ENCODE peak calls at places on chromosomes 11 and 22, in four cellular contexts. Q is K562, Y is HL-60, C is GM12878. R is an unnamed sample.

GRCh38 chr11:134610116-134610910 is 198.3 kb upstream of the B3GAT1 start:
- DNase-seq in Q (no peak), Y (no peak), C (no peak), R (no peak)

GRCh38 chr22:37241351-37242142 is 2.5 kb downstream of the RAC2 start:
- DNase-seq in Q (no peak), Y (no peak), C (no peak), R (no peak)

GRCh38 chr11:112728716-112729115 is 232.5 kb upstream of the NCAM1 start:
- DNase-seq in Q (no peak), Y (no peak), C (no peak), R (no peak)

GRCh38 chr22:35620624-35621245 is 3.6 kb upstream of the MB start:
- DNase-seq in Q (no peak), Y (no peak), C (no peak), R (no peak)

GRCh38 chr22:29048822-29049654 is 12.6 kb downstream of the C22orf31 start:
- DNase-seq in Q (no peak), Y (no peak), C (no peak), R (no peak)

GRCh38 chr11:65124480-65125196 is 2.5 kb downstream of the MRPL49 start:
- DNase-seq in Q (no peak), Y (no peak), C (no peak), R (no peak)

GRCh38 chr11:84398017-84398626 is 1112.0 kb upstream of the CCDC90B start:
- DNase-seq in Q (no peak), Y (no peak), C (no peak), R (no peak)

GRCh38 chr11:6825333-6825744 is 20.1 kb upstream of the OR10A5 start:
- DNase-seq in Q (peak; percentile 13), Y (no peak), C (no peak), R (no peak)

GRCh38 chr22:36369922-36370781 is 17.6 kb downstream of the MYH9 start:
- DNase-seq in Q (peak; percentile 80), Y (peak; percentile 69), C (no peak), R (no peak)

GRCh38 chr11:108973402-108974119 is 308.7 kb downstream of the DDX10 start:
- DNase-seq in Q (no peak), Y (no peak), C (no peak), R (no peak)

GRCh38 chr22:48920776-48921241 is 906.9 kb downstream of the BRD1 start:
- DNase-seq in Q (no peak), Y (no peak), C (no peak), R (no peak)

GRCh38 chr11:90204832-90205646 is 17.8 kb downstream of the CHORDC1 start:
- DNase-seq in Q (peak; percentile 56), Y (no peak), C (no peak), R (no peak)

GRCh38 chr11:119773016-119773415 is 44.0 kb upstream of the NECTIN1 start:
- DNase-seq in Q (no peak), Y (no peak), C (no peak), R (no peak)

GRCh38 chr11:70782401-70782913 is 384.1 kb downstream of the CTTN start:
- DNase-seq in Q (no peak), Y (no peak), C (no peak), R (no peak)

GRCh38 chr11:82494988-82495432 is 238.7 kb downstream of the FAM181B start:
- DNase-seq in Q (no peak), Y (no peak), C (no peak), R (no peak)

GRCh38 chr11:62996271-62996670 is 11.5 kb upstream of the SLC22A6 start:
- DNase-seq in Q (no peak), Y (no peak), C (no peak), R (no peak)

GRCh38 chr11:18768472-18768901 is 23.1 kb downstream of the PTPN5 start:
- DNase-seq in Q (no peak), Y (no peak), C (peak; percentile 77), R (peak; percentile 49)

GRCh38 chr11:56751480-56751879 is 3.0 kb upstream of the OR9G4 start:
- DNase-seq in Q (no peak), Y (no peak), C (no peak), R (no peak)

GRCh38 chr11:5910521-5910920 is 17.5 kb downstream of the OR52E5 start:
- DNase-seq in Q (no peak), Y (no peak), C (no peak), R (no peak)

GRCh38 chr11:102312656-102313055 is 4.6 kb upstream of the BIRC3 start:
- DNase-seq in Q (no peak), Y (no peak), C (no peak), R (no peak)

GRCh38 chr22:28597665-28598064 is 82.0 kb downstream of the TTC28 start:
- DNase-seq in Q (no peak), Y (no peak), C (no peak), R (no peak)

GRCh38 chr11:57240007-57240406 is 3.0 kb upstream of the APLNR start:
- DNase-seq in Q (no peak), Y (no peak), C (no peak), R (no peak)

GRCh38 chr11:66317322-66317765 is 500 bp upstream of the CD248 start:
- DNase-seq in Q (no peak), Y (no peak), C (no peak), R (no peak)

GRCh38 chr11:26348776-26349175 is 16.8 kb downstream of the ANO3 start:
- DNase-seq in Q (no peak), Y (peak; percentile 54), C (no peak), R (no peak)

GRCh38 chr11:71103266-71103665 is 149.1 kb downstream of the SHANK2 start:
- DNase-seq in Q (no peak), Y (no peak), C (no peak), R (no peak)

GRCh38 chr22:40507491-40507890 is 129.0 kb downstream of the MRTFA start:
- DNase-seq in Q (no peak), Y (no peak), C (no peak), R (no peak)

GRCh38 chr11:82653752-82654151 is 79.9 kb downstream of the FAM181B start:
- DNase-seq in Q (no peak), Y (no peak), C (no peak), R (no peak)

GRCh38 chr22:49103314-49104052 is 724.2 kb downstream of the BRD1 start:
- DNase-seq in Q (no peak), Y (no peak), C (no peak), R (no peak)

GRCh38 chr11:131943296-131943695 is 572.9 kb downstream of the NTM start:
- DNase-seq in Q (no peak), Y (no peak), C (no peak), R (no peak)
- TF ChIP-seq SPI1 in Q (no peak), Y (no peak), C (no peak), R (no peak)

GRCh38 chr11:74551754-74552145 is 40.6 kb upstream of the POLD3 start:
- DNase-seq in Q (no peak), Y (no peak), C (no peak), R (no peak)

GRCh38 chr11:74543991-74544390 is 48.4 kb upstream of the POLD3 start:
- DNase-seq in Q (no peak), Y (no peak), C (no peak), R (no peak)

GRCh38 chr11:74541466-74541865 is 47.9 kb upstream of the LIPT2 start:
- DNase-seq in Q (no peak), Y (no peak), C (no peak), R (no peak)

GRCh38 chr11:74550991-74551753 is 41.2 kb upstream of the POLD3 start:
- DNase-seq in Q (no peak), Y (no peak), C (no peak), R (no peak)

GRCh38 chr11:74546752-74547151 is 45.6 kb upstream of the POLD3 start:
- DNase-seq in Q (no peak), Y (no peak), C (no peak), R (no peak)
- TF ChIP-seq SPI1 in Q (no peak), Y (no peak), C (no peak), R (no peak)

GRCh38 chr22:27554841-27555456 is 246.6 kb downstream of the MN1 start:
- DNase-seq in Q (no peak), Y (no peak), C (no peak), R (no peak)
- TF ChIP-seq SPI1 in Q (no peak), Y (no peak), C (no peak), R (no peak)

DNA sequence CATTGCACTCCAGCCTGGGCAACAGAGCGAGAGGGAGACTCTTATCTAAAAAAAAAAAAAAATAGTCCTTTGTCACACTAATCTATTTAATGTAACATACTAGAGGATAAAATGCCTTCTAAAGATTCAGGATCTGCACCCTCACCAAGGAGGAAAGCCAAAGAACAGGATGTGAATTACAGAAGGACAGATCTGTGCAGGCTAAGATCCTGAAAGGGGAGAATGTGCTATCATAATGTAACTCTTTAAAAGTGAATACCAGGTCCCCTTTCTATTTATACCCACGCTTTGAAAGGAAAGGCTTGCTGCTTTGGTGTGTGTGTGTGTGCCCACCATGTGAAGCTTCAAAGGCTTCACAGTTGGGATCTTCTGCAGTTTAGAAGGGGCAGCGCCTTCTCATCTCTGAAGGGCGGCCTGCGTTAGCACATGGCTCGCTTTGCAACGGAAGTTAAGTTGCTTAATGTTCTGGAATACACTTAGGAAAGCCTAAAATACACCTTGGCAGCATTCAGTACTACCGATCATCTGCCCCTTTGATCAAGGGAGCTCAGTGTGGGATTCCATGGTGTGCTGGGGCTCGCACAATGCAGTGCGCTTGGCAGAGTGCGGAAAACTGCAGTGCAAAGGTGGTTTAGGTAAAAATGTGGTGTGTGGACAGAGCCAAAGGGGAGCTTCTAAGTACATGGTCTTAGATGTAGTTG is 6.8 kb downstream of the CECR2 start:
- DNase-seq in Q (no peak), Y (no peak), C (no peak), R (no peak)
- TF ChIP-seq SPI1 in Q (no peak), Y (no peak), C (no peak), R (no peak)